ENCODE peak calls at places on chromosomes 2 and 18, in four cellular contexts. M is A549, E is tibial nerve, Y is transverse colon. Z is an unnamed sample.

GRCh38 chr2:217742837-217743236 is 260.0 kb downstream of the TNS1 start:
- DNase-seq in Y (no peak), M (no peak), E (no peak), Z (no peak)

GRCh38 chr2:206850369-206850768 is 85.0 kb downstream of the FASTKD2 start:
- DNase-seq in M (no peak), Y (no peak), E (no peak), Z (no peak)

GRCh38 chr2:8475349-8476045 is 206.4 kb upstream of the ID2 start:
- DNase-seq in Y (no peak), E (no peak), M (no peak), Z (no peak)

GRCh38 chr18:76491436-76491800 is 3.6 kb downstream of the ZNF516 start:
- DNase-seq in Y (peak; percentile 85), M (peak; percentile 28), E (peak; percentile 76), Z (peak; percentile 86)

GRCh38 chr2:239025081-239025801 is 177.4 kb downstream of the TWIST2 start:
- DNase-seq in M (no peak), E (no peak), Y (no peak), Z (peak; percentile 57)

GRCh38 chr18:51163543-51163942 is 33.9 kb downstream of the MEX3C start:
- DNase-seq in E (no peak), Y (no peak), M (no peak), Z (no peak)

GRCh38 chr18:490024-490366 is 10.5 kb downstream of the COLEC12 start:
- DNase-seq in Y (no peak), M (no peak), E (no peak), Z (no peak)

GRCh38 chr2:186348200-186348599 is 137.9 kb upstream of the ZC3H15 start:
- DNase-seq in M (no peak), E (no peak), Y (no peak), Z (no peak)

GRCh38 chr2:142857247-142858154 is 20.0 kb upstream of the KYNU start:
- DNase-seq in Y (no peak), E (no peak), M (no peak), Z (no peak)

GRCh38 chr2:8581601-8582041 is 100.2 kb upstream of the ID2 start:
- DNase-seq in M (no peak), E (no peak), Y (no peak), Z (no peak)

GRCh38 chr2:75287624-75288313 is 88.4 kb upstream of the TACR1 start:
- DNase-seq in E (no peak), Y (no peak), M (no peak), Z (no peak)

GRCh38 chr2:111900859-111901258 is 2.5 kb downstream of the MERTK start:
- DNase-seq in Y (peak; percentile 54), M (peak; percentile 22), E (no peak), Z (peak; percentile 60)

GRCh38 chr18:78976697-78977626 is 2.7 kb upstream of the SALL3 start:
- DNase-seq in M (no peak), Y (no peak), E (no peak), Z (peak; percentile 56)

GRCh38 chr2:77102927-77103326 is 419.2 kb downstream of the LRRTM4 start:
- DNase-seq in Y (no peak), E (no peak), M (no peak), Z (no peak)

GRCh38 chr18:26566874-26567273 is 18.5 kb upstream of the KCTD1 start:
- DNase-seq in Y (no peak), M (no peak), E (no peak), Z (no peak)

GRCh38 chr18:28411806-28412205 is 234.9 kb upstream of the CDH2 start:
- DNase-seq in Y (no peak), E (no peak), M (no peak), Z (no peak)

GRCh38 chr2:218265626-218266025 is 4.3 kb downstream of the AAMP start:
- DNase-seq in E (no peak), M (no peak), Y (no peak), Z (no peak)

GRCh38 chr2:20071397-20072383 is 20.3 kb upstream of the LAPTM4A start:
- DNase-seq in E (peak; percentile 58), M (peak; percentile 59), Y (no peak), Z (no peak)

GRCh38 chr2:32777714-32778113 is 149.9 kb downstream of the TTC27 start:
- DNase-seq in Y (no peak), M (no peak), E (no peak), Z (no peak)

GRCh38 chr2:27773959-27774358 is 2.4 kb downstream of the MRPL33 start:
- DNase-seq in Y (no peak), M (no peak), E (no peak), Z (no peak)

DNA sequence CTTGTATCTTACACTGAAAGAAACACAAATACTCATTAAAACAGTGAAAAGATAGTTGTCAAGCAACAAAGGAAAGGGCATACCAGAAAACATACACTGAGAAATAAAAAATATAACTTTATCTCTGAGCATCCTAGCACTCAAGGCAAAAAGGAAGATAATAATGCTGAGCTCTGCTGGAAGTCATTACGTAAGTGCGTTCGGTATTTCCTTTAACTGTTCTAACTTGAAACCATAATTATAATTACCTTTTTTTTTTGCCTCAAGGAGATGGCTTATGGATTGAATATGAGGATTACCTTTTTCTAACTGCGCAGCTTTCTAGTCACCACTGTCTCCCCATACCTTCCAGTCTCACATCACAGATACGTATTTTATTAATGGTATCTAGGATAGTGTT is 308.1 kb downstream of the GBX2 start:
- DNase-seq in Y (no peak), M (no peak), E (no peak), Z (no peak)
- H3K27ac ChIP-seq in Y (no peak overlapping the region), M (no peak overlapping the region), E (no peak overlapping the region), Z (no peak overlapping the region)

GRCh38 chr2:105454801-105455485 is 56.1 kb upstream of the FHL2 start:
- DNase-seq in E (peak; percentile 26), M (peak; percentile 50), Y (peak; percentile 51), Z (no peak)
- TF ChIP-seq EP300 in E (no peak), M (no peak), Y (no peak), Z (no peak)

GRCh38 chr18:35580748-35581534 is 599 bp upstream of the GALNT1 start:
- DNase-seq in E (peak; percentile 20), Y (peak; percentile 60), M (no peak), Z (peak; percentile 68)

GRCh38 chr18:35577045-35577848 is 4.3 kb upstream of the GALNT1 start:
- DNase-seq in Y (no peak), E (no peak), M (no peak), Z (no peak)

GRCh38 chr18:35582310-35582682 is 756 bp downstream of the GALNT1 start:
- DNase-seq in E (no peak), Y (no peak), M (no peak), Z (no peak)

GRCh38 chr18:35581555-35582309 is at the start of gene GALNT1:
- DNase-seq in Y (no peak), M (no peak), E (no peak), Z (peak; percentile 90)

GRCh38 chr18:35578481-35578880 is 3.1 kb upstream of the GALNT1 start:
- DNase-seq in E (no peak), M (no peak), Y (no peak), Z (no peak)
- H3K4me3 ChIP-seq in E (no peak overlapping the region), M (no peak overlapping the region), Y (no peak overlapping the region), Z (no peak overlapping the region)

DNA sequence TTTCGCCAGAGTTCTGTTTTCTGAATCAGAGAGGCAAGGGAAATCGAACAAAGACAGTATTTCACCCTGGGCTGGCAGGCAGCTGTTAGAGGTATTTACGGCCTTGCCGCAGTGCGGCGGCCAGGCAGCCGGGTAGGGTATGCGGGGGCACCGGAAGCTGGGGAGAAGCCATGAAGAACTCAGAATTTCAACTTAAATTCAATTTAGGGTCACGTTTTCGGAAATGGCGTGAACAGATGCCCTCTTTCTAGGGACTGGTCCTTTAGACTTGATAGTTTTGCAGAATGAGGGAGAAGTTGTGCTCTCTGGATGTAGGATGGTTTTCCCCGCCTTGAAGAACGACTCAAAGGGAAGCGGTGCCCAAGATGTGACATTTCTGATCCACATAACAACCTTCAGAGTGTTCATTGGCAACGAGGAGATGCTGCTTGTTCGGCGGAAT is 9.7 kb downstream of the HOXD8 start:
- DNase-seq in E (no peak), M (no peak), Y (no peak), Z (no peak)
- H3K27ac ChIP-seq in E (peak overlapping the region; percentile 70), M (no peak overlapping the region), Y (peak overlapping the region; percentile 96), Z (no peak overlapping the region)

GRCh38 chr2:184692137-184692734 is 93.9 kb downstream of the ZNF804A start:
- DNase-seq in E (no peak), Y (no peak), M (no peak), Z (no peak)
- TF ChIP-seq EP300 in E (no peak), Y (no peak), M (no peak), Z (no peak)

GRCh38 chr18:58669731-58670379 is 1.4 kb upstream of the MALT1 start:
- DNase-seq in E (no peak), M (peak; percentile 54), Y (no peak), Z (no peak)
- H3K4me3 ChIP-seq in E (no peak overlapping the region), M (peak overlapping the region; percentile 90), Y (no peak overlapping the region), Z (no peak overlapping the region)

GRCh38 chr2:235677276-235677788 is 183.5 kb downstream of the AGAP1 start:
- DNase-seq in Y (no peak), M (no peak), E (no peak), Z (no peak)
- H3K27ac ChIP-seq in Y (no peak overlapping the region), M (no peak overlapping the region), E (no peak overlapping the region), Z (no peak overlapping the region)

GRCh38 chr18:55857961-55858360 is 270.0 kb upstream of the TCF4 start:
- DNase-seq in M (no peak), Y (no peak), E (no peak), Z (no peak)
- TF ChIP-seq EP300 in M (no peak), Y (no peak), E (no peak), Z (no peak)

GRCh38 chr2:66058675-66059074 is 376.2 kb upstream of the MEIS1 start:
- DNase-seq in E (no peak), M (no peak), Y (no peak), Z (no peak)

GRCh38 chr2:66057844-66058243 is 377.1 kb upstream of the MEIS1 start:
- DNase-seq in M (no peak), E (no peak), Y (no peak), Z (no peak)

GRCh38 chr2:66059332-66059731 is 375.6 kb upstream of the MEIS1 start:
- DNase-seq in M (no peak), E (no peak), Y (no peak), Z (no peak)
- H3K4me3 ChIP-seq in M (no peak overlapping the region), E (no peak overlapping the region), Y (no peak overlapping the region), Z (no peak overlapping the region)

GRCh38 chr2:18245375-18245774 is 315.1 kb downstream of the RDH14 start:
- DNase-seq in M (no peak), E (no peak), Y (no peak), Z (no peak)
- H3K27ac ChIP-seq in M (no peak overlapping the region), E (no peak overlapping the region), Y (no peak overlapping the region), Z (no peak overlapping the region)